ENCODE peak calls at places on chromosomes 6 and 20, in four cellular contexts. X, U, F and L are unnamed samples.

GRCh38 chr20:18176318-18176785 is 38.7 kb downstream of the KAT14 start:
- DNase-seq in F (no peak), U (no peak), X (no peak), L (no peak)

GRCh38 chr6:42745083-42745637 is 743 bp downstream of the TBCC start:
- DNase-seq in X (no peak), U (peak), F (peak), L (peak)

GRCh38 chr6:169046483-169047192 is 207.0 kb downstream of the THBS2 start:
- DNase-seq in F (peak), X (no peak), U (no peak), L (no peak)

GRCh38 chr6:26431258-26432162 is 8.8 kb upstream of the BTN3A3 start:
- DNase-seq in X (no peak), F (peak), U (no peak), L (no peak)

GRCh38 chr20:3239867-3240775 is 1.1 kb upstream of the SLC4A11 start:
- DNase-seq in X (no peak), U (no peak), F (peak), L (no peak)

GRCh38 chr6:118102401-118102800 is 195.3 kb downstream of the SLC35F1 start:
- DNase-seq in F (no peak), X (no peak), U (no peak), L (no peak)

GRCh38 chr6:43940393-43941087 is 170.5 kb downstream of the VEGFA start:
- DNase-seq in U (no peak), F (no peak), X (no peak), L (no peak)

GRCh38 chr6:113364781-113365545 is 492.2 kb upstream of the MARCKS start:
- DNase-seq in F (peak), X (no peak), U (no peak), L (no peak)

GRCh38 chr20:32920066-32920465 is 61.3 kb downstream of the EFCAB8 start:
- DNase-seq in X (no peak), F (no peak), U (no peak), L (no peak)